ENCODE peak calls at places on chromosomes 11 and 22, in four cellular contexts. R is HCT116, W is SK-N-SH, P is HepG2. H is an unnamed sample.

GRCh38 chr22:48886604-48887393 is 940.9 kb downstream of the BRD1 start:
- DNase-seq in R (no peak), P (no peak), W (no peak), H (no peak)

GRCh38 chr11:121560251-121560650 is 107.5 kb upstream of the SORL1-AS1 start:
- DNase-seq in R (no peak), W (no peak), P (no peak), H (no peak)

GRCh38 chr11:58963551-58964075 is 24.3 kb downstream of the GLYATL1 start:
- DNase-seq in W (peak; percentile 15), R (no peak), P (no peak), H (no peak)

GRCh38 chr11:130781906-130782305 is 134.4 kb downstream of the SNX19 start:
- DNase-seq in R (no peak), W (no peak), P (no peak), H (no peak)

GRCh38 chr11:726278-726915 is 20.4 kb downstream of the EPS8L2 start:
- DNase-seq in P (no peak), W (peak; percentile 71), R (no peak), H (peak; percentile 91)

GRCh38 chr11:3153291-3153861 is 11.7 kb downstream of the OSBPL5 start:
- DNase-seq in R (no peak), P (no peak), W (no peak), H (no peak)

GRCh38 chr11:68436985-68437926 is 23.3 kb upstream of the PPP6R3 start:
- DNase-seq in W (no peak), R (no peak), P (no peak), H (peak; percentile 67)

GRCh38 chr22:49303781-49304461 is 523.8 kb downstream of the BRD1 start:
- DNase-seq in P (no peak), R (no peak), W (no peak), H (no peak)

GRCh38 chr11:113901141-113901540 is 3.5 kb upstream of the HTR3B start:
- DNase-seq in W (no peak), P (no peak), R (no peak), H (no peak)

GRCh38 chr11:33449798-33450197 is 192.6 kb downstream of the HIPK3 start:
- DNase-seq in R (no peak), W (no peak), P (no peak), H (no peak)

GRCh38 chr22:50199251-50199721 is 1.5 kb upstream of the SELENOO start:
- DNase-seq in P (no peak), R (no peak), W (no peak), H (no peak)

GRCh38 chr11:94507485-94507884 is 4.8 kb upstream of the C11orf97 start:
- DNase-seq in R (no peak), W (no peak), P (no peak), H (no peak)

GRCh38 chr11:25094085-25094802 is 597.4 kb downstream of the LUZP2 start:
- DNase-seq in R (no peak), W (no peak), P (peak; percentile 13), H (no peak)

GRCh38 chr11:76267563-76267962 is 61.3 kb upstream of the WNT11 start:
- DNase-seq in R (no peak), P (no peak), W (no peak), H (no peak)

GRCh38 chr11:118877487-118878173 is 6.1 kb upstream of the CXCR5 start:
- DNase-seq in W (no peak), P (no peak), R (no peak), H (no peak)

GRCh38 chr11:459511-460220 is 9.6 kb downstream of the PTDSS2 start:
- DNase-seq in R (no peak), P (no peak), W (no peak), H (no peak)

GRCh38 chr11:95140397-95141030 is 50.9 kb downstream of the ENDOD1 start:
- DNase-seq in P (no peak), R (no peak), W (no peak), H (peak; percentile 23)

GRCh38 chr22:35899736-35900135 is 128.9 kb downstream of the RBFOX2 start:
- DNase-seq in P (no peak), R (no peak), W (no peak), H (no peak)

GRCh38 chr11:36019722-36020121 is 75.9 kb downstream of the LDLRAD3 start:
- DNase-seq in R (no peak), W (no peak), P (no peak), H (no peak)

GRCh38 chr11:62988281-62988680 is 3.5 kb upstream of the SLC22A6 start:
- DNase-seq in R (no peak), W (no peak), P (no peak), H (no peak)

GRCh38 chr11:15194671-15195415 is 80.1 kb downstream of the INSC start:
- DNase-seq in W (no peak), P (no peak), R (no peak), H (no peak)

GRCh38 chr11:1908579-1908978 is 10.9 kb upstream of the TNNT3 start:
- DNase-seq in W (no peak), P (no peak), R (no peak), H (no peak)

GRCh38 chr22:22813126-22814075 is 74.2 kb upstream of the IGLL5 start:
- DNase-seq in P (no peak), R (no peak), W (no peak), H (no peak)

GRCh38 chr22:28424427-28425080 is 255.1 kb downstream of the TTC28 start:
- DNase-seq in W (peak; percentile 39), R (no peak), P (peak; percentile 82), H (no peak)

GRCh38 chr11:118132385-118133151 is 20.1 kb downstream of the SCN4B start:
- DNase-seq in P (no peak), W (no peak), R (no peak), H (no peak)

DNA sequence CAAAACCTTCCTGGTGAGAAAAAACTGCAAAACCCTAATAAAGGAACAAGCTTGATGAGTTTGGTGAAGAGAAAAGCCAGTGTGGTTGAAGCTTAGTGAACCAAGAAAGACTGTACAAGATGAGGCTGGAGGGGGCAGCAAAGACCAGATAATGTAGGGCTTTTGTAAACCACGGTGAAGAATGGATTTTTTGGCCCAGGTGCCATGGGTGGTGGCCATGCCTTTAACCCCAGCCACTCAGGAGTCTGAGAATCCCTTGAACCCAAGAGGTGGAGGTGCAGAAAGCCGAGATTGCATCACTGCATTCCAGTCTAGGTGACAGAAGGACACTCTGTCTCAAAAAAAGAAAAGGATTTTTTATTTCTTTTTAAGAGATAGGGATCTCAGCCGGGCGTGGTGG is 5.0 kb upstream of the ZDHHC5 start:
- DNase-seq in R (no peak), W (no peak), P (no peak), H (peak; percentile 57)
- TF ChIP-seq ZBTB33 in R (no peak), W (no peak), P (no peak), H (no peak)

GRCh38 chr11:132337819-132338416 is 967.5 kb downstream of the NTM start:
- DNase-seq in P (no peak), W (no peak), R (no peak), H (no peak)
- TF ChIP-seq ELF1 in P (no peak), W (no peak), R (no peak), H (no peak)

GRCh38 chr11:107157146-107157808 is 139.0 kb upstream of the GUCY1A2 start:
- DNase-seq in W (no peak), R (no peak), P (no peak), H (no peak)
- TF ChIP-seq ZBTB33 in W (no peak), R (no peak), P (no peak), H (no peak)

DNA sequence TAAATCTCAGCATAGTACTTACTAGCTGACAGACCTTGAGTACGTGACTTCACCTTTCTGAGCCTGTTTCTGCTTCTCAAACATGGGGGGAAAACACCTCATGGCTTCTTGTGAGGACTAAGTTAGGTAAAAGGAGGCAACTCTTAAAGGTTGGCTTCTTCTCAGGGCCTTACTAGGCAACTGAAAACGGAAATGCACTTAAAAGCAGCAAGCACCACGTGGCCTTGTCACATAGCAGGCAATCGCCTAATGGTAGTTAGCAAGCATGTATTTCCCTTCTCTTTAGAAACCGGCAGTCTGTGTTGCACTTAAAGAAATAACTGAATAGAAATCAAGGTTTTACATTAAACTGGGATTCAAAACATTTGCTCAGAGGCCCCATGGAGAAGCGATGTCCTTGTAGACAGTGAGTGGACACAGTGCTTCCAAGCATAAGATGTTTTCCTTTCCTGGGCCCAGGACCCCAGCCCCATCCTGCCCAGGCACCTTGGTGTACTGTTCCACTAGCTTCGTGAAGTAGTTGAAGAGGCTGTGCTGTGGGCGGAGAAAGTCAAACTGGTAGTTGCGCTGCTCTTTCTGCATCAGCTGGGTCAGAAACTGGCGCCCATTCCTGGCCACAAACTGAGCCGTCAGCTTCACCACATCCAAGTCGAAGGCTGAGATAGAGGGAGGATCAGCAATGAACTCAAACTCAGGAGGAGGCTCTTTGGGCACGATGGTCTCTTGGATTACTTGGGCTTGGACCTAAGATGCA is 12.1 kb downstream of the SF3A1 start:
- DNase-seq in R (no peak), P (no peak), W (no peak), H (no peak)
- TF ChIP-seq ELF1 in R (no peak), P (no peak), W (no peak), H (no peak)

DNA sequence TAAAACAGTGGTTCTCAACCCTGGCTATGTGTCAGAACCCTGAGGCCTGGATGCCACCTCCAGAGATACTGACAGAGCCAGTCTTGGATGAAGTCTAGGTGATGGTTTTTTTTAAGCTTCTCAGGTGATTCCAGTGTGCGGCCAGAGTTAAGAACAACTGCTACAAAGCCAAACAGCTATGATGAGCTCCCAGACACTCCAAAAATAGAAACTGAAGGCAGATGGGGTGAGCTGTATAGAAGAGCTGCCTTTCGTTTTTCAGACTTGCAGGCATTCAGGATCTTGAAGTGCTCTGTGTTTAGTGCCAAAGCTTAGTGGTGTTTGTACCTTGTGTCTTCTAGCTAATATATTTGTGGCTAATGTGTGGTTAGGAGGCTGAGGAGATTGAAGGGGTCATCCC is 14.2 kb downstream of the SCUBE2 start:
- DNase-seq in W (no peak), R (no peak), P (no peak), H (no peak)
- TF ChIP-seq ZBTB33 in W (no peak), R (no peak), P (no peak), H (no peak)

DNA sequence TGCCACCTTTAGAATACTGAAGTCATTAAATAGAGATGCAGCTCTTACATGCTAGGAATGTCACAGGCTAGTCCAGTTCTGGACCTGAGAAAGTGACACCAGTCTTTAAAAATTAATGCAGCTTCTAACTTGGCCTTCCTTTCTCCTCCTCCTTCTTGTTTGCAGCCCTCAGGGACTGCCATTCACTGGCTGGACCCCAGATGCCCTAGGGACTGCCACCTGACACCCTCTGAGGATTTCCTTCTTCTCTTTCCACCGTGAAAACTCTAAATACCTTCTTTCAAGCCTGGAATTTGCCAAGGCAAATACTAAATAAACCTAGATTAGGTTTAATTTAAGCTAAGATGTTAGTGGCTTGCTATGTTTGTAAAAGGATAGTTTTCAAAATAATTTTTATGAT is 78.4 kb downstream of the MUC15 start:
- DNase-seq in R (no peak), P (no peak), W (no peak), H (no peak)
- TF ChIP-seq ELF1 in R (no peak), P (no peak), W (no peak), H (no peak)